ENCODE peak calls at places on chromosomes 2 and 18, in seven cellular contexts. J is GM20000, S is cardiac fibroblast, D is A549, I is astrocyte, Q is D721Med, C is HL-60. G is an unnamed sample.

GRCh38 chr2:220811952-220812570 is 760.0 kb downstream of the EPHA4 start:
- DNase-seq in J (no peak), S (no peak), D (peak), I (peak), Q (no peak), C (no peak), G (no peak)

GRCh38 chr2:159996792-159997546 is 65.4 kb downstream of the PLA2R1 start:
- DNase-seq in J (no peak), S (peak), D (no peak), I (peak), Q (no peak), C (no peak), G (no peak)

GRCh38 chr18:69951182-69951581 is 3.5 kb upstream of the CD226 start:
- DNase-seq in J (no peak), S (peak), D (no peak), I (peak), Q (no peak), C (no peak), G (no peak)

GRCh38 chr2:207848545-207848928 is 78.8 kb upstream of the FZD5 start:
- DNase-seq in J (no peak), S (no peak), D (no peak), I (no peak), Q (no peak), C (no peak), G (no peak)

GRCh38 chr2:135096665-135097446 is 44.8 kb downstream of the RAB3GAP1 start:
- DNase-seq in J (no peak), S (peak), D (no peak), I (no peak), Q (no peak), C (no peak), G (no peak)

GRCh38 chr2:25690058-25690457 is 16.7 kb upstream of the DTNB start:
- DNase-seq in J (no peak), S (peak), D (peak), I (no peak), Q (no peak), C (no peak), G (no peak)

GRCh38 chr2:165601866-165602636 is 132.6 kb downstream of the CSRNP3 start:
- DNase-seq in J (no peak), S (peak), D (peak), I (peak), Q (no peak), C (no peak), G (no peak)

GRCh38 chr2:8663997-8664396 is 17.9 kb upstream of the ID2 start:
- DNase-seq in J (no peak), S (no peak), D (no peak), I (no peak), Q (no peak), C (no peak), G (no peak)

GRCh38 chr2:16088035-16088696 is 147.8 kb downstream of the MYCN start:
- DNase-seq in J (no peak), S (no peak), D (no peak), I (no peak), Q (no peak), C (no peak), G (no peak)

GRCh38 chr2:225100269-225100668 is 58.0 kb upstream of the DOCK10 start:
- DNase-seq in J (no peak), S (peak), D (peak), I (peak), Q (no peak), C (no peak), G (no peak)

GRCh38 chr2:43084699-43085091 is 141.7 kb downstream of the ZFP36L2 start:
- DNase-seq in J (no peak), S (peak), D (no peak), I (peak), Q (no peak), C (no peak), G (no peak)

GRCh38 chr2:23900133-23900926 is 26.6 kb downstream of the ATAD2B start:
- DNase-seq in J (no peak), S (no peak), D (peak), I (no peak), Q (no peak), C (no peak), G (no peak)

GRCh38 chr2:146821836-146822316 is 1023.0 kb upstream of the ACVR2A start:
- DNase-seq in J (no peak), S (peak), D (no peak), I (peak), Q (no peak), C (no peak), G (no peak)

GRCh38 chr2:234198976-234199375 is 148.5 kb downstream of the SPP2 start:
- DNase-seq in J (no peak), S (peak), D (no peak), I (peak), Q (no peak), C (no peak), G (no peak)

GRCh38 chr2:212659441-212659840 is 120.8 kb upstream of the ERBB4 start:
- DNase-seq in J (no peak), S (no peak), D (no peak), I (no peak), Q (no peak), C (no peak), G (no peak)

GRCh38 chr2:98020992-98021713 is 25.4 kb upstream of the TMEM131 start:
- DNase-seq in J (no peak), S (no peak), D (no peak), I (no peak), Q (no peak), C (no peak), G (no peak)

GRCh38 chr18:10213526-10213925 is 240.9 kb upstream of the APCDD1 start:
- DNase-seq in J (peak), S (peak), D (peak), I (no peak), Q (no peak), C (peak), G (no peak)

GRCh38 chr2:66537001-66537400 is 102.1 kb downstream of the MEIS1 start:
- DNase-seq in J (no peak), S (no peak), D (no peak), I (no peak), Q (peak), C (no peak), G (no peak)

GRCh38 chr2:24359701-24360049 is 661 bp downstream of the ITSN2 start:
- DNase-seq in J (no peak), S (peak), D (no peak), I (peak), Q (no peak), C (peak), G (no peak)

GRCh38 chr18:53698907-53699306 is 525.6 kb downstream of the MBD2 start:
- DNase-seq in J (peak), S (peak), D (peak), I (peak), Q (peak), C (peak), G (peak)

GRCh38 chr18:74682141-74682997 is 84.7 kb downstream of the ZNF407 start:
- DNase-seq in J (no peak), S (peak), D (no peak), I (peak), Q (no peak), C (no peak), G (no peak)

GRCh38 chr2:181738074-181738473 is 57.8 kb upstream of the NEUROD1 start:
- DNase-seq in J (no peak), S (peak), D (peak), I (no peak), Q (no peak), C (no peak), G (no peak)

GRCh38 chr18:25351280-25351772 is 640 bp downstream of the ZNF521 start:
- DNase-seq in J (peak), S (no peak), D (no peak), I (no peak), Q (no peak), C (no peak), G (no peak)

GRCh38 chr2:68784191-68784590 is 49.6 kb downstream of the ARHGAP25 start:
- DNase-seq in J (no peak), S (no peak), D (no peak), I (no peak), Q (no peak), C (peak), G (no peak)

GRCh38 chr2:12615509-12615908 is 101.2 kb upstream of the TRIB2 start:
- DNase-seq in J (no peak), S (peak), D (no peak), I (no peak), Q (no peak), C (no peak), G (no peak)

GRCh38 chr2:15169326-15170038 is 391.7 kb downstream of the NBAS start:
- DNase-seq in J (no peak), S (peak), D (peak), I (peak), Q (no peak), C (no peak), G (no peak)

GRCh38 chr2:227834423-227834822 is 20.8 kb downstream of the CCL20 start:
- DNase-seq in J (no peak), S (no peak), D (peak), I (no peak), Q (no peak), C (no peak), G (no peak)

GRCh38 chr2:148814143-148814852 is 60.7 kb upstream of the KIF5C start:
- DNase-seq in J (no peak), S (peak), D (no peak), I (peak), Q (no peak), C (no peak), G (no peak)

GRCh38 chr2:27174638-27175037 is 25.8 kb downstream of the TCF23 start:
- DNase-seq in J (no peak), S (no peak), D (no peak), I (no peak), Q (no peak), C (no peak), G (no peak)

GRCh38 chr18:79681484-79682387 is 2.1 kb downstream of the CTDP1 start:
- DNase-seq in J (no peak), S (no peak), D (no peak), I (no peak), Q (no peak), C (peak), G (no peak)

GRCh38 chr2:42771546-42772153 is 7.7 kb upstream of the OXER1 start:
- DNase-seq in J (no peak), S (no peak), D (no peak), I (no peak), Q (no peak), C (no peak), G (no peak)

GRCh38 chr2:105376789-105377231 is 22.0 kb downstream of the FHL2 start:
- DNase-seq in J (no peak), S (peak), D (no peak), I (peak), Q (no peak), C (no peak), G (no peak)

GRCh38 chr18:2325308-2325849 is 245.9 kb downstream of the METTL4 start:
- DNase-seq in J (no peak), S (peak), D (no peak), I (peak), Q (no peak), C (no peak), G (no peak)

GRCh38 chr18:34632323-34632722 is 77.8 kb upstream of the DTNA start:
- DNase-seq in J (no peak), S (no peak), D (no peak), I (no peak), Q (no peak), C (no peak), G (no peak)

GRCh38 chr18:34640273-34640672 is 69.8 kb upstream of the DTNA start:
- DNase-seq in J (no peak), S (no peak), D (no peak), I (no peak), Q (no peak), C (no peak), G (no peak)

GRCh38 chr18:34639662-34640061 is 70.4 kb upstream of the DTNA start:
- DNase-seq in J (no peak), S (no peak), D (no peak), I (no peak), Q (no peak), C (no peak), G (no peak)

GRCh38 chr18:34633368-34633767 is 76.7 kb upstream of the DTNA start:
- DNase-seq in J (no peak), S (no peak), D (no peak), I (no peak), Q (no peak), C (no peak), G (no peak)

DNA sequence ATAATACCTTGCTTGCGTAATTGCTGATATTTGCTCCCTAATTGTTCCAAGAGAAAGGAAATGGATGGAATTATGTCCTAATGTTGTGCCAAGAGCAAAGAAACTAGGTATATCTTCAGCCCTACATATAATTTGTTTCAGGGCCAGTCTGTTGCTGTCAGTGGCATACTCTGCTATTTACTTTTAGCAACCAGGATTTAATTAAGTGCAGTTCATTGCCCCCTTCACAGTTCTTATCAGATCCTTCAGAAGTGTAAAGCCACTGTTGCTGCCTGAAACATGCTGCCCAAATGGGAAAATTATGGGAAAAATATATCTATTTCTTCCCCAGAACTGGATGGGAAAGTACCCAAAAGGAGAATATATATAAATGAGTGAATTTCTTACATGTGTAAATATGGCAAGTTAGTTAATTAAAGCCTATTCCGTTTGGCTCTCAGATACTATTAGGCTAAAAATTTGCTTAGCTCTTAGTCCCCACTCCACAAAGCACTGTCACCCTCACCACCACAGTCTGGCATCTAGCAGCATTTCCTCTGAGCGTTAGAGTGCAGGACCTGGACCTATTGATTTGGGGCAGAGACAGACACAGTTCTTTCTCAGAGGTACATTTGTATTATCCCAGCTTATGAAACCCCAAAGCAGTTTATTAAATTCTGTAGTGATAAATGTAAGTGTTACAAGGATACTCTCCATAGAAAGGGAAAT is 72.8 kb upstream of the DTNA start:
- DNase-seq in J (no peak), S (no peak), D (no peak), I (no peak), Q (no peak), C (no peak), G (no peak)
- TF ChIP-seq CTCF in J (no peak), S (no peak), D (no peak), I (no peak), Q (no peak), C (no peak), G (no peak)

GRCh38 chr2:127275789-127276188 is 18.2 kb downstream of the ERCC3 start:
- DNase-seq in J (no peak), S (no peak), D (no peak), I (no peak), Q (no peak), C (no peak), G (no peak)

GRCh38 chr2:127275356-127275755 is 18.6 kb downstream of the ERCC3 start:
- DNase-seq in J (no peak), S (no peak), D (no peak), I (no peak), Q (no peak), C (no peak), G (no peak)

GRCh38 chr2:127270663-127271062 is 23.3 kb downstream of the ERCC3 start:
- DNase-seq in J (no peak), S (no peak), D (peak), I (no peak), Q (no peak), C (no peak), G (no peak)
- TF ChIP-seq CTCF in J (no peak), S (no peak), D (no peak), I (no peak), Q (peak), C (peak), G (peak)

DNA sequence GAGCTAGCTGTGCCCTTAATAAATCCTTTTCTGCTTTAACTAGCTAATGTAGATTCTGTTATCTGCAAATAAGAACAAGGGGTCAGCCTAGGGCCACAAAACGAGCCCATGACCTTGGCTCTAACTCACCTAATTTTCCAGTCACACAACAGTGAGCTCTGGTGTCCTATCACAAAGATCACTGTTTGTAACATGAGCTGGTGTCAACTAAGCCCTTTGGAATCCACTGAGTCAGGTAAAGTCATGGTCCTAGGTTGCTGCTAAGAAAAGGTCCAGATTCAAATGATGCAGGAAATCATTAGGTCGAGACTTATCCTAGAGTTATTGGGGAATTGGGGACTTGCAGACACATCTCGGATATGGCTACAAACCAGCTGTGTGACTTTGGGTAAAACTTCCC is 49.9 kb downstream of the ST8SIA5 start:
- DNase-seq in J (no peak), S (no peak), D (no peak), I (peak), Q (no peak), C (no peak), G (no peak)
- TF ChIP-seq CTCF in J (no peak), S (no peak), D (no peak), I (no peak), Q (no peak), C (no peak), G (no peak)

DNA sequence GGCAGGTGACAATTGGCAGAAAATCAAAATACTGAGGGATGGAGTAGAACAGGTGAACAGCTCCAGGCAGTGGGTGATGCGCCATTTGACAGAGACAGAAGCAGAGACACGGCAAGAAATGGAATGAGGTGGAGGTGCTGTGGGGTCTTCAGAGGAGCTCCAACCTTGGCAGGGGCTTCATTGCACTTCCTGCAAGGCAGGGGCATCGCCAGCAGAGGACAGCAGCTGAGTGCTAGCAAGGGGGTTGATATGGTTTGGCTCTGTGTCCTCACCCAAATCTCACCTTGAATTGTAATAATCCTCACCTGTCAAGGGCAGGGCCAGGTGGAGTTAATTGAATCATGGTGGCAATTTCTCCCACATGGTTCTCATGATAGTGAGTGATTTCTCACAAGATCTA is 42.8 kb downstream of the CCDC68 start:
- DNase-seq in J (no peak), S (no peak), D (no peak), I (no peak), Q (no peak), C (no peak), G (no peak)
- TF ChIP-seq CTCF in J (no peak), S (no peak), D (no peak), I (no peak), Q (no peak), C (no peak), G (no peak)

GRCh38 chr2:111194835-111195621 is 74.3 kb downstream of the BCL2L11 start:
- DNase-seq in J (peak), S (no peak), D (peak), I (no peak), Q (no peak), C (no peak), G (no peak)
- TF ChIP-seq CTCF in J (no peak), S (no peak), D (no peak), I (no peak), Q (no peak), C (no peak), G (peak)

GRCh38 chr2:152176113-152176714 is 651 bp upstream of the STAM2 start:
- DNase-seq in J (no peak), S (no peak), D (peak), I (peak), Q (no peak), C (no peak), G (no peak)
- TF ChIP-seq CTCF in J (no peak), S (no peak), D (no peak), I (no peak), Q (no peak), C (no peak), G (no peak)

DNA sequence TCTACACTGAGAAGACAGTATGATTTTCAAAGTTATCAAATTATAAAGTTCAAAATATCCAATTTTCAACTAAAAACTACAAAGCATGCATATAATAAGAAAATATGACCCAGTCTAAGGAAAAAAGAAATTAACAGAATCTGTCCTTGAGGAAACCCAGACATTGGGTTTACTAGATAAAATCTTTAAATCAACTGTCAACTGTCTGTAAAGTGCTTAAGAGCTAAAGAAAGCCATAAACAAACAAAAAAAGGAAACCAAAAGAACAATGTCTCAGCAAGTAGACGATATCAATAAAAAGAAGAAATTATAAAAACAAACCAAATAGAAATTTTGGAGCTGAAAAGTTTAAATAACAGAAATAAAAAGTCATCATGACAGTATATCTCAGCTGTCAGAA is 10.5 kb upstream of the ABCB11 start:
- DNase-seq in J (no peak), S (no peak), D (no peak), I (no peak), Q (no peak), C (no peak), G (no peak)
- TF ChIP-seq CTCF in J (no peak), S (no peak), D (no peak), I (no peak), Q (no peak), C (no peak), G (no peak)

DNA sequence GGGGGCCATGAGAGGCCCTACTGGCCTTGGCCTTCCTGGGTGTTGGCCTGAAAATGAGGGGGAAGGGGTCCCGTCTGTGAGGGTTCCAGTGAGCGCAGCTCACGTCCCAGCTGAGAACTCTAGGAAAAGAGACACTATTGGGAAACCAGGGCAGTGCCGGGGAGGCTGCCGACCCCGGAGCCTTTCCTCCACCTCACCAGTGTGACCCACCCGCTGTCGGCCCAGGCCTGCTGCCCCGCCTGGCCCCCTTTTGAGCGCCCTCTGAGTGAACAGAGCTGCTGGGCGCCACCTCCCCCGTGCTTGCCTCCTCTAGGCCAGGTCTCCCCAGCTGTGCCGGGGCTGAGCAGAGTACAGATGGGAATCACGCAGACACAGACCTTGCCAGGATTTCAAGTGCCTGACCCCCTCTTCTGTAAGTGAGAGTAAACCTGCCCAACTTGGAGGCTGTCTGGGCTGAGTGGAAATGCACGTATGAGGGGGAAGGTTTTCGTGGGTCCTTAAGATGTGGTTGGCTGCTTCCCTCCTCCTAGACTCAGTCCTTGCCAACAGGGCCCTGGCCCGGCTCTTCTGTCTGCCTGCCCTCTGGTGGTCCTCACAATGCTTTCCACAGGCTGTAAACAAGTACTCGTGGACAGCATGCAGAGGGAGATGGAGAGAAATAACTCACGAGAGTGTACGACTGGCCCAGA is 17.3 kb upstream of the ARHGEF4 start:
- DNase-seq in J (no peak), S (no peak), D (no peak), I (no peak), Q (no peak), C (no peak), G (no peak)
- TF ChIP-seq CTCF in J (no peak), S (no peak), D (no peak), I (no peak), Q (no peak), C (no peak), G (no peak)